ENCODE peak calls at places on chromosomes 3 and 15, in four cellular contexts. One of them, this sample, is unnamed.

GRCh38 chr3:32456429-32457130 is 46.1 kb downstream of the CMTM6 start:
- DNase-seq in GM23248: no peak
- DNase-seq in K562: peak
- DNase-seq in IMR-90: no peak
- DNase-seq in this sample: no peak

GRCh38 chr15:40930430-40931299 is 1.5 kb downstream of the DLL4 start:
- DNase-seq in GM23248: peak
- DNase-seq in K562: peak
- DNase-seq in IMR-90: peak
- DNase-seq in this sample: peak

GRCh38 chr15:52217186-52217585 is 26.0 kb upstream of the GNB5 start:
- DNase-seq in GM23248: no peak
- DNase-seq in K562: peak
- DNase-seq in IMR-90: no peak
- DNase-seq in this sample: peak

GRCh38 chr15:58548308-58549012 is 116.7 kb downstream of the LIPC start:
- DNase-seq in GM23248: no peak
- DNase-seq in K562: no peak
- DNase-seq in IMR-90: no peak
- DNase-seq in this sample: no peak

GRCh38 chr15:88610756-88611231 is 10.3 kb upstream of the AEN start:
- DNase-seq in GM23248: no peak
- DNase-seq in K562: no peak
- DNase-seq in IMR-90: peak
- DNase-seq in this sample: peak

GRCh38 chr15:58329781-58330467 is 101.9 kb upstream of the LIPC start:
- DNase-seq in GM23248: no peak
- DNase-seq in K562: no peak
- DNase-seq in IMR-90: no peak
- DNase-seq in this sample: no peak

GRCh38 chr15:89052474-89052873 is 35.8 kb upstream of the ABHD2 start:
- DNase-seq in GM23248: peak
- DNase-seq in K562: no peak
- DNase-seq in IMR-90: peak
- DNase-seq in this sample: no peak

GRCh38 chr3:40173291-40173710 is 136.2 kb upstream of the EIF1B start:
- DNase-seq in GM23248: no peak
- DNase-seq in K562: no peak
- DNase-seq in IMR-90: no peak
- DNase-seq in this sample: no peak

GRCh38 chr3:29202368-29202767 is 78.5 kb upstream of the RBMS3 start:
- DNase-seq in GM23248: peak
- DNase-seq in K562: no peak
- DNase-seq in IMR-90: peak
- DNase-seq in this sample: no peak

GRCh38 chr3:51711352-51712019 is 4.6 kb downstream of the GRM2 start:
- DNase-seq in GM23248: no peak
- DNase-seq in K562: no peak
- DNase-seq in IMR-90: no peak
- DNase-seq in this sample: no peak

GRCh38 chr3:59043391-59043790 is 6.4 kb downstream of the CFAP20DC start:
- DNase-seq in GM23248: no peak
- DNase-seq in K562: no peak
- DNase-seq in IMR-90: no peak
- DNase-seq in this sample: no peak

GRCh38 chr3:11290743-11291680 is 18.8 kb downstream of the ATG7 start:
- DNase-seq in GM23248: peak
- DNase-seq in K562: peak
- DNase-seq in IMR-90: peak
- DNase-seq in this sample: peak

GRCh38 chr15:100483370-100483769 is 45.4 kb downstream of the CERS3 start:
- DNase-seq in GM23248: no peak
- DNase-seq in K562: no peak
- DNase-seq in IMR-90: no peak
- DNase-seq in this sample: no peak

GRCh38 chr3:173173652-173174051 is 32.6 kb upstream of the SPATA16 start:
- DNase-seq in GM23248: no peak
- DNase-seq in K562: no peak
- DNase-seq in IMR-90: no peak
- DNase-seq in this sample: no peak

GRCh38 chr3:35201221-35201620 is 438.1 kb upstream of the ARPP21 start:
- DNase-seq in GM23248: no peak
- DNase-seq in K562: no peak
- DNase-seq in IMR-90: no peak
- DNase-seq in this sample: no peak

GRCh38 chr3:138338244-138338643 is 8.6 kb upstream of the NME9 start:
- DNase-seq in GM23248: no peak
- DNase-seq in K562: no peak
- DNase-seq in IMR-90: no peak
- DNase-seq in this sample: no peak

GRCh38 chr3:50616770-50617095 is 218 bp upstream of the MAPKAPK3 start:
- DNase-seq in GM23248: peak
- DNase-seq in K562: peak
- DNase-seq in IMR-90: peak
- DNase-seq in this sample: peak

GRCh38 chr15:96699871-96700401 is 369.4 kb downstream of the NR2F2 start:
- DNase-seq in GM23248: no peak
- DNase-seq in K562: no peak
- DNase-seq in IMR-90: no peak
- DNase-seq in this sample: no peak

GRCh38 chr3:14199641-14200040 is 21.0 kb downstream of the LSM3 start:
- DNase-seq in GM23248: no peak
- DNase-seq in K562: no peak
- DNase-seq in IMR-90: no peak
- DNase-seq in this sample: no peak

GRCh38 chr3:55166577-55167555 is 239.0 kb upstream of the LRTM1 start:
- DNase-seq in GM23248: peak
- DNase-seq in K562: no peak
- DNase-seq in IMR-90: peak
- DNase-seq in this sample: peak

DNA sequence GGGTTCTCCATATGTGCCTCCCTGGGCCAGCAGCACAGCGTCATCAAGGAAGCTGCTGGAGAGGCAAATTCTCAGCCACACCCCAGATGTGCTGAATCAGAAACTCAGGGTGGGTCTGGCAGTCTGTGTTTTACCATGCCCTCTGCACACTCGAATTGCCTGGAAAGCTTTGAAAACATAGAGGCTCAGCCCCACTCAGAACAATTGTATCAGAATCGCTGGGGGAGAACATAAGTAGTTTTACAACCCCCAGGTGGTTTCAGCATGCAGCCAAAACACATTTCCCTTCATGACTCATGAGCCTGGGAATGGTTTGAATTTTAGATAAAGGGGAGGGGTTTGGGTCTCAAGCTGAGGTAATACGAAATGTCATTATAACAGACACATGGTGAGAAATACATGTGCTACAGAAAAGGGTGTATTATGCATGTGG is 9.6 kb downstream of the TGM4 start:
- DNase-seq in GM23248: peak
- DNase-seq in K562: no peak
- DNase-seq in IMR-90: peak
- DNase-seq in this sample: no peak
- H3K4me3 ChIP-seq in GM23248: peak
- H3K4me3 ChIP-seq in K562: no peak
- H3K4me3 ChIP-seq in IMR-90: no peak
- H3K4me3 ChIP-seq in this sample: no peak

GRCh38 chr3:189833266-189833665 is 202.1 kb downstream of the TP63 start:
- DNase-seq in GM23248: no peak
- DNase-seq in K562: no peak
- DNase-seq in IMR-90: no peak
- DNase-seq in this sample: no peak
- H3K4me2 ChIP-seq in GM23248: no peak
- H3K4me2 ChIP-seq in K562: no peak
- H3K4me2 ChIP-seq in IMR-90: no peak
- H3K4me2 ChIP-seq in this sample: no peak

DNA sequence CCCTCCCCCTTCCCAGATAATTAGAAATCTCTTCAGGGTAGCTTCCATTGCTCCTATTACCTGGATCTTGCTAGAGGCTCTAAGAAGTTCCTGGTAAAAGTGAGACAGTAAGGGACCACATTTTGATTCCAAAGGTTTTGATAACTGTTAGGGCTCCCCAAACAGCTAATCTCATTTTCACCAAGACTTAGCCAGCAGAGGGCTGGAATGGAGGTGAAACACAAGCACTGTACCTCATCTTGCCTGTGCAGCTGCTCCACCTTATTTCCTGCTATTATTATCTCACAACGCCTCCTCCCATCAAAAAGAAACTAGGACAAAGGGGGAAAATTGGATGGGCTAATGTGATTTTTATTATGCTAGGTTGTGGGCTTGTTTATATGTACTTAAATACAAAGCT is 7.3 kb downstream of the SETD5 start:
- DNase-seq in GM23248: no peak
- DNase-seq in K562: peak
- DNase-seq in IMR-90: no peak
- DNase-seq in this sample: no peak
- H3K4me3 ChIP-seq in GM23248: peak
- H3K4me3 ChIP-seq in K562: no peak
- H3K4me3 ChIP-seq in IMR-90: no peak
- H3K4me3 ChIP-seq in this sample: no peak

GRCh38 chr15:63596666-63597032 is 538 bp upstream of the FBXL22 start:
- DNase-seq in GM23248: peak
- DNase-seq in K562: no peak
- DNase-seq in IMR-90: no peak
- DNase-seq in this sample: no peak

GRCh38 chr15:63598467-63599400 is 1.5 kb downstream of the FBXL22 start:
- DNase-seq in GM23248: peak
- DNase-seq in K562: no peak
- DNase-seq in IMR-90: no peak
- DNase-seq in this sample: no peak

GRCh38 chr15:63595688-63596087 is 1.5 kb upstream of the FBXL22 start:
- DNase-seq in GM23248: no peak
- DNase-seq in K562: no peak
- DNase-seq in IMR-90: no peak
- DNase-seq in this sample: peak

GRCh38 chr15:63597821-63598220 is 634 bp downstream of the FBXL22 start:
- DNase-seq in GM23248: no peak
- DNase-seq in K562: no peak
- DNase-seq in IMR-90: no peak
- DNase-seq in this sample: no peak

GRCh38 chr15:63597033-63597790 is at the start of gene FBXL22:
- DNase-seq in GM23248: peak
- DNase-seq in K562: no peak
- DNase-seq in IMR-90: peak
- DNase-seq in this sample: no peak
- H3K4me2 ChIP-seq in GM23248: peak
- H3K4me2 ChIP-seq in K562: no peak
- H3K4me2 ChIP-seq in IMR-90: peak
- H3K4me2 ChIP-seq in this sample: no peak

This sample was measured in OCI-LY7.